ENCODE peak calls at places on chromosomes 2 and 18, in seven cellular contexts. F is foreskin keratinocyte, D is heart left ventricle, G is SK-N-SH, Q is HCT116, N is astrocyte, R is IMR-90. V is an unnamed sample.
A peak's percentile ranks its signal among the peaks of the same experiment; 100 is the strongest.

GRCh38 chr18:76131738-76132137 is 363.3 kb downstream of the ZNF516 start:
- DNase-seq in F (peak; percentile 69), D (no peak), G (no peak), Q (no peak), N (peak; percentile 37), R (no peak), V (no peak)

GRCh38 chr2:70340921-70341765 is 39.3 kb upstream of the FAM136A start:
- DNase-seq in F (peak; percentile 69), D (no peak), G (peak; percentile 76), Q (peak; percentile 59), N (peak; percentile 12), R (peak; percentile 26), V (peak; percentile 53)

GRCh38 chr18:43830905-43831304 is 553.6 kb upstream of the SYT4 start:
- DNase-seq in F (no peak), D (no peak), G (no peak), Q (no peak), N (no peak), R (no peak), V (no peak)

GRCh38 chr2:79721966-79722365 is 209.1 kb downstream of the CTNNA2 start:
- DNase-seq in F (no peak), D (no peak), G (no peak), Q (no peak), N (peak; percentile 58), R (peak; percentile 67), V (no peak)

GRCh38 chr2:240888890-240889573 is 6.9 kb downstream of the MAB21L4 start:
- DNase-seq in F (no peak), D (no peak), G (no peak), Q (no peak), N (no peak), R (no peak), V (no peak)

GRCh38 chr2:61943251-61943650 is 37.8 kb downstream of the COMMD1 start:
- DNase-seq in F (no peak), D (no peak), G (no peak), Q (peak; percentile 6), N (no peak), R (peak; percentile 48), V (no peak)

GRCh38 chr2:128310094-128310716 is 8.5 kb downstream of the HS6ST1 start:
- DNase-seq in F (no peak), D (peak; percentile 11), G (peak; percentile 12), Q (no peak), N (no peak), R (no peak), V (no peak)

GRCh38 chr2:239806758-239807434 is 218.2 kb downstream of the NDUFA10 start:
- DNase-seq in F (no peak), D (peak; percentile 12), G (no peak), Q (no peak), N (no peak), R (no peak), V (no peak)

GRCh38 chr2:238646281-238646680 is 201.6 kb upstream of the TWIST2 start:
- DNase-seq in F (no peak), D (no peak), G (no peak), Q (no peak), N (no peak), R (no peak), V (no peak)

GRCh38 chr2:26652361-26653041 is 11.3 kb upstream of the CIB4 start:
- DNase-seq in F (no peak), D (no peak), G (peak; percentile 92), Q (no peak), N (no peak), R (peak; percentile 12), V (no peak)

GRCh38 chr18:12287684-12288405 is 20.2 kb upstream of the TUBB6 start:
- DNase-seq in F (peak; percentile 96), D (peak; percentile 85), G (peak; percentile 55), Q (peak; percentile 54), N (peak; percentile 97), R (peak; percentile 95), V (no peak)

GRCh38 chr2:18505703-18506341 is 54.6 kb downstream of the RDH14 start:
- DNase-seq in F (no peak), D (no peak), G (no peak), Q (no peak), N (no peak), R (no peak), V (no peak)

GRCh38 chr18:46315187-46315586 is 211.0 kb downstream of the HAUS1 start:
- DNase-seq in F (no peak), D (no peak), G (no peak), Q (no peak), N (no peak), R (no peak), V (no peak)

GRCh38 chr18:61551586-61551985 is 218.4 kb downstream of the CDH20 start:
- DNase-seq in F (peak; percentile 64), D (peak; percentile 47), G (peak; percentile 74), Q (peak; percentile 79), N (peak; percentile 69), R (peak; percentile 88), V (peak; percentile 20)

GRCh38 chr2:45342-46130 is 769 bp downstream of the FAM110C start:
- DNase-seq in F (no peak), D (no peak), G (peak; percentile 30), Q (no peak), N (no peak), R (no peak), V (no peak)

GRCh38 chr2:220476877-220477276 is 849.4 kb downstream of the SLC4A3 start:
- DNase-seq in F (no peak), D (no peak), G (no peak), Q (no peak), N (no peak), R (no peak), V (no peak)

GRCh38 chr2:175577405-175577986 is 396.0 kb upstream of the ATP5MC3 start:
- DNase-seq in F (no peak), D (no peak), G (no peak), Q (no peak), N (no peak), R (no peak), V (no peak)

GRCh38 chr2:182320106-182320505 is 106.7 kb downstream of the PDE1A start:
- DNase-seq in F (no peak), D (no peak), G (no peak), Q (no peak), N (no peak), R (no peak), V (no peak)

GRCh38 chr2:237097911-237098702 is 12.4 kb downstream of the COPS8 start:
- DNase-seq in F (peak; percentile 98), D (no peak), G (no peak), Q (no peak), N (peak; percentile 83), R (peak; percentile 95), V (no peak)

GRCh38 chr18:45085916-45086624 is 405.4 kb downstream of the SETBP1 start:
- DNase-seq in F (peak; percentile 27), D (no peak), G (no peak), Q (no peak), N (no peak), R (no peak), V (no peak)

GRCh38 chr18:7174359-7175107 is 56.4 kb upstream of the LRRC30 start:
- DNase-seq in F (peak; percentile 4), D (no peak), G (peak; percentile 36), Q (no peak), N (no peak), R (no peak), V (no peak)

GRCh38 chr2:181554511-181554910 is 97.3 kb downstream of the ITGA4 start:
- DNase-seq in F (no peak), D (no peak), G (no peak), Q (no peak), N (no peak), R (no peak), V (no peak)

GRCh38 chr18:3703732-3704176 is 253.8 kb downstream of the TGIF1 start:
- DNase-seq in F (peak; percentile 28), D (peak; percentile 66), G (peak; percentile 57), Q (peak; percentile 48), N (peak; percentile 52), R (peak; percentile 73), V (peak; percentile 65)

GRCh38 chr2:169203952-169204351 is 134.6 kb downstream of the DHRS9 start:
- DNase-seq in F (no peak), D (no peak), G (no peak), Q (no peak), N (no peak), R (no peak), V (no peak)

GRCh38 chr2:113213061-113213930 is 39.5 kb downstream of the PSD4 start:
- DNase-seq in F (no peak), D (no peak), G (no peak), Q (no peak), N (no peak), R (no peak), V (no peak)

GRCh38 chr2:187198136-187198535 is 249.9 kb downstream of the CALCRL start:
- DNase-seq in F (no peak), D (no peak), G (no peak), Q (no peak), N (no peak), R (no peak), V (no peak)

GRCh38 chr18:57445488-57446319 is 10.5 kb downstream of the ONECUT2 start:
- DNase-seq in F (no peak), D (no peak), G (peak; percentile 51), Q (no peak), N (no peak), R (no peak), V (no peak)

GRCh38 chr2:8893978-8894820 is 56.8 kb upstream of the KIDINS220 start:
- DNase-seq in F (no peak), D (no peak), G (no peak), Q (no peak), N (peak; percentile 34), R (peak; percentile 25), V (no peak)
- H3K27ac ChIP-seq in F (no peak overlapping the region), D (no peak overlapping the region), G (no peak overlapping the region), Q (no peak overlapping the region), N (no peak overlapping the region), R (no peak overlapping the region), V (no peak overlapping the region)

GRCh38 chr2:199455533-199456382 is 2.0 kb downstream of the SATB2 start:
- DNase-seq in F (peak; percentile 56), D (no peak), G (no peak), Q (peak; percentile 39), N (peak; percentile 41), R (peak; percentile 31), V (peak; percentile 68)
- TF ChIP-seq CTCF in F (no peak), D (no peak), G (no peak), Q (no peak), N (no peak), R (no peak), V (no peak)

GRCh38 chr2:160355080-160355479 is 138.5 kb downstream of the RBMS1 start:
- DNase-seq in F (no peak), D (no peak), G (no peak), Q (no peak), N (no peak), R (no peak), V (no peak)
- H3K4me1 ChIP-seq in F (peaks cover 32% of the 10 kb centered on the region), D (peaks cover 99% of the 10 kb centered on the region), G (no peaks in the 10 kb centered on the region), Q (no peaks in the 10 kb centered on the region), N (peaks cover 27% of the 10 kb centered on the region), R (peaks cover 20% of the 10 kb centered on the region), V (no peaks in the 10 kb centered on the region)

DNA sequence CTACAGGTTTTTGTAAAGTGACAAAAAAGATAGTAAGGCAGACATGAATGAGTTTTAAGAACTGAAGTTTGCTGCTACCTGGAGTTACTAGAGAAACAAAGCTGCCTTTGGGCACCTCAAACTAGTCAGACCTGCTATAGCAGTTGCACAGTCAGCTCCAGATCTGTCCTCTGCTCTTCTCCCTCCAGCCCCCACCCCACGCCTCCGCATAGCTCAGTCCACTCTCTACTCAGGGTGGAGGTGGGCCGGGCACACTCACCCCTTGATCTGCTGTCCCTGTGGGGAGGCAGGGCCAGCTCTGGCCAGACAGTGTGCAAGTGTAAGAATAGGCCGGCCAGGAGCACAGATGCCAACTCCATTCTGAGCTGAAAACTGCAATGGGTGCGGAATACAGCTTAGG is 4.1 kb downstream of the SERTAD2 start:
- DNase-seq in F (peak; percentile 64), D (no peak), G (no peak), Q (no peak), N (no peak), R (no peak), V (no peak)
- H3K27ac ChIP-seq in F (peak overlapping the region; percentile 62), D (peak overlapping the region; percentile 38), G (no peak overlapping the region), Q (peak overlapping the region; percentile 42), N (no peak overlapping the region), R (no peak overlapping the region), V (peak overlapping the region; percentile 27)

GRCh38 chr2:137800386-137800785 is 163.9 kb upstream of the HNMT start:
- DNase-seq in F (no peak), D (no peak), G (no peak), Q (no peak), N (no peak), R (no peak), V (no peak)
- TF ChIP-seq CTCF in F (no peak), D (no peak), G (no peak), Q (no peak), N (no peak), R (no peak), V (no peak)

V was measured in OCI-LY7.